ENCODE peak calls at places on chromosomes 12 and 14, in five cellular contexts. I is heart left ventricle; O is psoas muscle; N is adipocyte; E is naive thymus-derived CD4-positive, alpha-beta T cell. T is an unnamed sample.
A peak's percentile ranks its signal among the peaks of the same experiment; 100 is the strongest.

GRCh38 chr14:35821546-35822411 is 4.4 kb upstream of the BRMS1L start:
- DNase-seq in I (no peak), O (no peak), N (peak; percentile 70), E (peak; percentile 11), T (peak; percentile 64)

GRCh38 chr12:128690641-128691040 is 133.1 kb downstream of the SLC15A4 start:
- DNase-seq in I (no peak), O (no peak), N (no peak), E (no peak), T (no peak)

GRCh38 chr12:110538869-110539622 is 36.9 kb downstream of the RAD9B start:
- DNase-seq in I (no peak), O (peak; percentile 58), N (no peak), E (no peak), T (no peak)

GRCh38 chr12:11906284-11906935 is 164.3 kb upstream of the BCL2L14 start:
- DNase-seq in I (no peak), O (no peak), N (peak; percentile 66), E (peak; percentile 19), T (no peak)

GRCh38 chr12:101165319-101165718 is 44.7 kb downstream of the SLC5A8 start:
- DNase-seq in I (no peak), O (no peak), N (no peak), E (no peak), T (no peak)

GRCh38 chr12:55715169-55715764 is 579 bp upstream of the BLOC1S1 start:
- DNase-seq in I (no peak), O (no peak), N (no peak), E (no peak), T (no peak)

GRCh38 chr12:132161046-132161781 is 17.0 kb downstream of the NOC4L start:
- DNase-seq in I (peak; percentile 18), O (no peak), N (no peak), E (no peak), T (no peak)

GRCh38 chr12:24381790-24382189 is 432.3 kb upstream of the SOX5 start:
- DNase-seq in I (no peak), O (no peak), N (no peak), E (no peak), T (no peak)

GRCh38 chr12:120818416-120818815 is 85.7 kb downstream of the SPPL3 start:
- DNase-seq in I (no peak), O (no peak), N (no peak), E (no peak), T (no peak)

GRCh38 chr12:30862486-30862885 is 64.1 kb upstream of the TSPAN11 start:
- DNase-seq in I (peak; percentile 58), O (no peak), N (no peak), E (no peak), T (no peak)

DNA sequence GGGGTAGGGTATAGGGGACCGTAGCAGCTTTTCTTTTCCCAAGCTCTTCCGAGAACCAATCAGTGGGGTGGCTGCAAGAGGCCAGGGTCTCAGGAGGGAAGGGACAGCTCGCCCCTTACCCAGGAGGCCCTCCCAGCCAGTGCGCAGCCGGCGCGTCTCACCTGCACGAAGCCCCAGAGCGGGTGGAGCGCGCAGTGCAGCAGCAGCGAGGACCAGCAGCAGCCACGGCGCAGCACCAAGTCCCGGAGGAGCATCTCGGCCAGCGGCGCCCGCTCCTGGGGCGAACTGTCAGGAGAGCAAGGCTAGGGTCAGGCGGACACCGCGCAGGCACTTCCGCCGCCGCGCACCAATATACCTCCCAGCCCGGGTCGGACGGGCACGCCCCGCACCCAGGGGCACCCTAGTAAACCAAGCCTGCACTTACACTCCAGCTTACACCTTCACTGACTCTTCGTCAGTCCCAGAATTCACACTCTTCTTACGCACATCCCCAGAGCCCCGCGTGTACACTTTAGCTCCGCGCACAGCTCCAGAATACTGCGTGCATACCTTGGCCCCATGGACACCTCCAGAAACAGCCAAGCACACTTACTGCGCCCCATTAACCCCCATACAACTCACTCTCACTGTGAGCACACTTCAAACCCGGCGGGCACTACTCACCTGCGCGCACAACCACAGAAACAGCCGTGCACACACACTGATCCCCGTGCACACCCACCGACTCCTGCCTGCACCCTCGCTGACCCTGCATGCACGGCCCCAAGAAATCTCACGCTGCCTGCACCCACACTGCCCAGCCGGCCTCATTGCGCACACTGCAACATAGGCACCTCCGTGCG is 599 bp downstream of the PRIMA1 start:
- DNase-seq in I (no peak), O (no peak), N (no peak), E (no peak), T (peak; percentile 70)
- H3K27me3 ChIP-seq in I (peaks cover 7% of the 10 kb centered on the region), O (peaks cover 15% of the 10 kb centered on the region), N (peaks cover 70% of the 10 kb centered on the region), E (no peaks in the 10 kb centered on the region), T (no peaks in the 10 kb centered on the region)

GRCh38 chr12:89450922-89451321 is 73.7 kb downstream of the GALNT4 start:
- DNase-seq in I (no peak), O (no peak), N (peak; percentile 57), E (no peak), T (no peak)
- H3K4me1 ChIP-seq in I (peaks cover 17% of the 10 kb centered on the region), O (peaks cover 12% of the 10 kb centered on the region), N (peaks cover 40% of the 10 kb centered on the region), E (no peaks in the 10 kb centered on the region), T (no peaks in the 10 kb centered on the region)

GRCh38 chr14:70317091-70317968 is 42.2 kb downstream of the COX16 start:
- DNase-seq in I (no peak), O (no peak), N (no peak), E (no peak), T (no peak)

GRCh38 chr14:70320294-70320693 is 39.2 kb downstream of the COX16 start:
- DNase-seq in I (no peak), O (no peak), N (no peak), E (no peak), T (no peak)

GRCh38 chr14:70317969-70318634 is 41.4 kb downstream of the COX16 start:
- DNase-seq in I (no peak), O (no peak), N (peak; percentile 65), E (no peak), T (peak; percentile 21)

GRCh38 chr14:70318635-70319013 is 40.9 kb downstream of the COX16 start:
- DNase-seq in I (no peak), O (no peak), N (no peak), E (no peak), T (no peak)

DNA sequence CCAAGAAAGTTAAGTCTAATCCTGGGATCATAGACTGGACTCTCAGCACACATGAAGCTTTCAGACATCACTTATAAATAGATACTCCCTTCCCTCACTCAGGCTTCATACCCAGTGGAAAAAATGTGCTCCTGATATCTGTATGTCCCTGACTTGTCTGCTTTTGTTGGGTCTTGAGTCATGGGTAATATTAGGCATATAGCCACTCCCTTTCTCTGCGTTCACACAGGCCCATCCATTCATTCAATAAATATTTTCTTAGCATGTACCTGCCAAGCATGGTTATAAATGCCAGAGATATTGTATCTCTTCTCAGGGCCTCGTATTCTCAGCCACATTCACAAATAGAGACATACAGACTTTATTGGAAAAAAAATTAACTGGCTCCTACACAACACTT is 43.5 kb downstream of the COX16 start:
- DNase-seq in I (no peak), O (no peak), N (no peak), E (no peak), T (no peak)
- H3K27me3 ChIP-seq in I (no peaks in the 10 kb centered on the region), O (no peaks in the 10 kb centered on the region), N (peaks cover 3% of the 10 kb centered on the region), E (no peaks in the 10 kb centered on the region), T (no peaks in the 10 kb centered on the region)

GRCh38 chr14:59482471-59483331 is 1.5 kb downstream of the L3HYPDH start:
- DNase-seq in I (peak; percentile 39), O (no peak), N (peak; percentile 89), E (no peak), T (peak; percentile 22)

GRCh38 chr14:59483360-59483759 is 848 bp downstream of the L3HYPDH start:
- DNase-seq in I (no peak), O (no peak), N (peak; percentile 66), E (no peak), T (peak; percentile 30)

GRCh38 chr14:59481407-59482119 is 2.6 kb downstream of the L3HYPDH start:
- DNase-seq in I (no peak), O (no peak), N (peak; percentile 88), E (no peak), T (no peak)

GRCh38 chr14:59483819-59484610 is at the start of the genes JKAMP and L3HYPDH:
- DNase-seq in I (peak; percentile 98), O (peak; percentile 99), N (peak; percentile 99), E (peak; percentile 95), T (peak; percentile 92)

GRCh38 chr14:59482120-59482434 is 2.1 kb downstream of the L3HYPDH start:
- DNase-seq in I (no peak), O (no peak), N (no peak), E (no peak), T (no peak)
- H3K4me1 ChIP-seq in I (peaks cover 4% of the 10 kb centered on the region), O (peaks cover 52% of the 10 kb centered on the region), N (peaks cover 48% of the 10 kb centered on the region), E (peaks cover 20% of the 10 kb centered on the region), T (peaks cover 17% of the 10 kb centered on the region)